ENCODE peak calls at places on chromosomes 12 and 14, in five cellular contexts. V is adrenal gland; L is BE2C; W is body of pancreas; H is CD8-positive, alpha-beta memory T cell. C is an unnamed sample.

GRCh38 chr14:104546591-104547309 is 32.8 kb upstream of the C14orf180 start:
- DNase-seq in W (no peak), L (no peak), H (no peak), V (no peak), C (no peak)

GRCh38 chr12:122850695-122851350 is 15.6 kb downstream of the HIP1R start:
- DNase-seq in W (no peak), V (no peak), L (no peak), H (peak; percentile 28), C (peak; percentile 57)

GRCh38 chr14:61585598-61586538 is 109.4 kb upstream of the HIF1A start:
- DNase-seq in H (no peak), L (peak; percentile 62), V (peak; percentile 96), W (peak; percentile 90), C (peak; percentile 79)

GRCh38 chr12:54383041-54383609 is 1.4 kb downstream of the ZNF385A start:
- DNase-seq in W (peak; percentile 55), L (no peak), H (no peak), V (peak; percentile 42), C (peak; percentile 84)

GRCh38 chr14:64723691-64724577 is 19.7 kb downstream of the PLEKHG3 start:
- DNase-seq in H (no peak), V (no peak), W (no peak), L (no peak), C (peak; percentile 52)

GRCh38 chr14:65423986-65424385 is 11.5 kb downstream of the FUT8 start:
- DNase-seq in L (no peak), H (no peak), V (no peak), W (no peak), C (no peak)

GRCh38 chr12:122238861-122239260 is 13.0 kb upstream of the DIABLO start:
- DNase-seq in W (no peak), V (no peak), L (no peak), H (no peak), C (no peak)

GRCh38 chr14:61147898-61148549 is 133.1 kb downstream of the TMEM30B start:
- DNase-seq in L (no peak), V (no peak), W (no peak), H (no peak), C (no peak)

GRCh38 chr12:95996034-95996658 is at the start of gene HAL:
- DNase-seq in H (no peak), L (no peak), V (peak; percentile 14), W (peak; percentile 68), C (no peak)

GRCh38 chr12:132132609-132133430 is 11.3 kb downstream of the DDX51 start:
- DNase-seq in W (no peak), L (peak; percentile 10), V (no peak), H (no peak), C (no peak)

GRCh38 chr14:22433059-22433458 is 156.0 kb downstream of the DAD1 start:
- DNase-seq in H (no peak), V (no peak), L (no peak), W (no peak), C (no peak)

GRCh38 chr12:48717252-48717695 is 767 bp upstream of the CCNT1 start:
- DNase-seq in W (no peak), H (no peak), L (no peak), V (no peak), C (no peak)

GRCh38 chr14:39247256-39247655 is 13.5 kb downstream of the MIA2 start:
- DNase-seq in V (no peak), L (no peak), H (no peak), W (no peak), C (no peak)

GRCh38 chr12:28998662-28999120 is 150.4 kb upstream of the FAR2 start:
- DNase-seq in V (no peak), L (peak; percentile 17), W (no peak), H (no peak), C (no peak)

GRCh38 chr12:111841750-111842555 is at the start of gene MAPKAPK5:
- DNase-seq in L (peak; percentile 95), W (peak; percentile 94), V (peak; percentile 95), H (peak; percentile 98), C (peak; percentile 92)

GRCh38 chr14:64113279-64113678 is 180.9 kb downstream of the ESR2 start:
- DNase-seq in L (no peak), V (peak; percentile 13), H (no peak), W (peak; percentile 92), C (no peak)

GRCh38 chr14:85535916-85536834 is 6.2 kb downstream of the FLRT2 start:
- DNase-seq in L (no peak), H (no peak), W (peak; percentile 34), V (peak; percentile 39), C (peak; percentile 10)

GRCh38 chr14:64696355-64696844 is 7.8 kb upstream of the PLEKHG3 start:
- DNase-seq in H (no peak), L (no peak), V (no peak), W (peak; percentile 45), C (no peak)

GRCh38 chr12:101172316-101172715 is 37.7 kb downstream of the SLC5A8 start:
- DNase-seq in L (no peak), V (no peak), W (no peak), H (no peak), C (no peak)

GRCh38 chr12:68915055-68915454 is 17.9 kb downstream of the CPM start:
- DNase-seq in W (no peak), H (no peak), L (no peak), V (no peak), C (no peak)

GRCh38 chr12:93090768-93091172 is 161.7 kb upstream of the EEA1 start:
- DNase-seq in L (no peak), V (no peak), H (no peak), W (no peak), C (no peak)

GRCh38 chr12:75480469-75480949 is at the start of gene GLIPR1:
- DNase-seq in H (peak; percentile 84), V (peak; percentile 79), L (no peak), W (peak; percentile 76), C (peak; percentile 91)

GRCh38 chr12:43969882-43970281 is 134.0 kb downstream of the TMEM117 start:
- DNase-seq in W (no peak), V (peak; percentile 44), L (no peak), H (no peak), C (peak; percentile 22)

GRCh38 chr12:131112016-131112415 is 158.3 kb downstream of the ADGRD1 start:
- DNase-seq in H (no peak), V (no peak), W (no peak), L (no peak), C (peak; percentile 78)

GRCh38 chr12:105204916-105205315 is 31.1 kb downstream of the APPL2 start:
- DNase-seq in H (no peak), W (no peak), L (no peak), V (peak; percentile 92), C (peak; percentile 90)

GRCh38 chr12:18446245-18446644 is 184.9 kb downstream of the PIK3C2G start:
- DNase-seq in L (no peak), H (no peak), W (no peak), V (no peak), C (no peak)

GRCh38 chr12:57898308-57898970 is 42.9 kb upstream of the ATP23 start:
- DNase-seq in H (no peak), V (no peak), W (no peak), L (no peak), C (no peak)

GRCh38 chr14:101001311-101002069 is 98.0 kb upstream of the RTL1 start:
- DNase-seq in W (no peak), V (no peak), H (no peak), L (no peak), C (peak; percentile 84)

GRCh38 chr14:60753264-60754126 is 18.9 kb downstream of the MNAT1 start:
- DNase-seq in V (no peak), L (no peak), H (peak; percentile 78), W (peak; percentile 49), C (no peak)

GRCh38 chr12:84889818-84890217 is 22.8 kb downstream of the SLC6A15 start:
- DNase-seq in L (no peak), W (no peak), H (no peak), V (no peak), C (no peak)

GRCh38 chr12:43057561-43057960 is 468.0 kb upstream of the PRICKLE1 start:
- DNase-seq in W (no peak), V (no peak), L (no peak), H (no peak), C (no peak)

GRCh38 chr12:76976777-76977465 is 88.4 kb downstream of the E2F7 start:
- DNase-seq in V (no peak), H (no peak), L (no peak), W (no peak), C (no peak)

DNA sequence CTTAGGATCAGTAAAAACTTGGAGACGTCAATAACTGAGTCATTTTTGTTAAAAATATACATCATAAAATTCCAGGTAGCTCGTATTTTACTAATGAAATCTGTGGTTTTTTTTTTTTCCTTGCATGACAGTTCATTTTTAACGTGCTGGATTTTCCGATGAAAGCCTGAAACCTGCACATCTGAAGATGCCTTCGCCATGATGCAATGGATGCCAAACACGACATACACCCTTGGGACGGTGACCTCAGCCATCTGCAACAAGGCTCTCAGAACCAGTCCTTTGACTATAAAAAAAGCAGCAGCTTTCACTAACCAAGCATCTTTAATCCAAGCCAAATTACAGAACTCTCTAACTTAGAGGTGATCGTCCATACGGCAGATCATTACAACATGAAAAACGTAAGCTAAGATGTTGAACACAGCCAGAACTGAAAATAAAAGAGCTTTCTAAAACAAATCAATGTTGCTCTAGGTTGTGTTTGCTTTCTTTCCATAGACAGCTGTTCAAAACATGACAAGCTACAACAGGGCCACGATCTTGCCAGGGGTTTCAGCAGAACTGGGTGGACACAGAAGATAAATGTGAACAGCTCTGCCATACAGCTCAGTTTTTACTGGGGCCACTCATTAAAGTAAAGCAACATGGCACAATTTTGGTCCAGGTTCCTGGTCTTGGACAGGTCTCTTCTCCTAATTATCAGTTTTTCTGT is 7.8 kb downstream of the NIN start:
- DNase-seq in L (no peak), W (no peak), H (no peak), V (no peak), C (no peak)
- H3K4me3 ChIP-seq in L (no peak overlapping the region), W (no peak overlapping the region), H (peak overlapping the region; percentile 26), V (no peak overlapping the region), C (no peak overlapping the region)

GRCh38 chr12:109711596-109712461 is 1.8 kb upstream of the FAM222A start:
- DNase-seq in L (peak; percentile 45), W (peak; percentile 64), H (no peak), V (peak; percentile 72), C (no peak)
- H3K9me3 ChIP-seq in L (no peaks in the 10 kb centered on the region), W (no peaks in the 10 kb centered on the region), H (no peaks in the 10 kb centered on the region), V (no peaks in the 10 kb centered on the region), C (no peaks in the 10 kb centered on the region)

DNA sequence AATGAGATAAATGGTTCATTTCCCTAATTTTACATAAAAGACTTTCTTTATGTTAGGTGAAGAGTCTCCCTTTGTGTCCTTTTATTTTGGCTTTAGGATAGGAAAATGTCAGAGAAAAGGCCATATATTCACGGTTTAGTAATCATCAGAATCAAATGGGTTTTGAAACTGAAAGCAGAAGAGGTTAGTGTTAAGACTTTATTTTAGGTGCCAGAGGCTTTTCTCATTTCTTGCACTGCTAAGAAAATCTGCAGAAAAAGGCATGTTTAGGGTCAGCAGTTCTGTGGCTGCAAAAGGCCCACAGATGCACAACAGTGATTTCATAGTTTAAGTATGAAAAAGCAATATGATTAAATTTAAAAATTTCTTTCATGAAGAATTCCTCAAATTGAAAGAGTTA is 80.4 kb upstream of the SINHCAF start:
- DNase-seq in H (no peak), L (no peak), W (no peak), V (no peak), C (no peak)
- H3K4me3 ChIP-seq in H (no peak overlapping the region), L (no peak overlapping the region), W (no peak overlapping the region), V (no peak overlapping the region), C (no peak overlapping the region)

DNA sequence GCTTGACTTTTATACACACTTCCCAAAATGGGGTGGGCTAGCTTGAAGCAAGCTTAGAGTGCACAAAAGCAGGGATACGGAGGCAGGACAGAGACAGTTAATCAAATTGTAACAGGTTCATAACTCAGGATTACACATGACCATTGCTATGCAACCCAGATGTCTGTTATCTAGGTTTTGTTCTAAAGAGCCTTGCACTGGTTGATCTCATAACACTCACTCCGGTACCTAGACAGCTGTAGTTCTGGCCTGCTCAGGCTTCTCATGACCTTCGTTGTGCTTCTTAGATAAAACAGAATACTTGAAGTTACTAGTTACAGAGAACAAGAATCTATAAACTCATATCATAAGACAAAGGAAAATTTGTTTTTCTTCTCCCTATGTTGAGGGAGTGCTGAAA is 983.4 kb downstream of the TMEM121 start:
- DNase-seq in H (no peak), V (no peak), L (no peak), W (no peak), C (no peak)
- H3K9me3 ChIP-seq in H (no peaks in the 10 kb centered on the region), V (no peaks in the 10 kb centered on the region), L (no peaks in the 10 kb centered on the region), W (no peaks in the 10 kb centered on the region), C (no peaks in the 10 kb centered on the region)